ENCODE peak calls at places on chromosomes 1 and 21, in five cellular contexts. Y, Z, O, U and R are unnamed samples.

GRCh38 chr1:19028110-19028509 is 71.6 kb upstream of the IFFO2 start:
- DNase-seq in Y (no peak), Z (no peak), O (no peak), U (no peak), R (no peak)

GRCh38 chr1:24864409-24864808 is 65.7 kb downstream of the RUNX3 start:
- DNase-seq in Y (no peak), Z (no peak), O (no peak), U (no peak), R (no peak)

GRCh38 chr1:32400876-32401631 is 6.8 kb upstream of the BSDC1 start:
- DNase-seq in Y (peak), Z (peak), O (peak), U (peak), R (peak)

GRCh38 chr21:15483138-15483780 is 246.5 kb upstream of the USP25 start:
- DNase-seq in Y (peak), Z (peak), O (peak), U (peak), R (peak)

GRCh38 chr1:178538192-178538916 is 25.4 kb downstream of the TEX35 start:
- DNase-seq in Y (peak), Z (peak), O (peak), U (peak), R (peak)

GRCh38 chr1:179824265-179824664 is 53.3 kb downstream of the TOR1AIP2 start:
- DNase-seq in Y (no peak), Z (no peak), O (no peak), U (no peak), R (no peak)

GRCh38 chr1:6425671-6426070 is 1.1 kb downstream of the ESPN start:
- DNase-seq in Y (no peak), Z (no peak), O (no peak), U (no peak), R (no peak)

GRCh38 chr1:64956733-64957441 is 9.5 kb downstream of the JAK1 start:
- DNase-seq in Y (no peak), Z (no peak), O (no peak), U (no peak), R (no peak)

GRCh38 chr1:109306832-109307362 is at the start of gene MYBPHL:
- DNase-seq in Y (no peak), Z (no peak), O (no peak), U (no peak), R (no peak)

GRCh38 chr1:244381887-244382565 is 69.7 kb downstream of the ADSS2 start:
- DNase-seq in Y (no peak), Z (peak), O (peak), U (no peak), R (peak)

GRCh38 chr1:197774691-197775281 is 494 bp downstream of the DENND1B start:
- DNase-seq in Y (no peak), Z (peak), O (peak), U (peak), R (peak)

GRCh38 chr21:45445369-45445768 is 40.4 kb downstream of the COL18A1 start:
- DNase-seq in Y (no peak), Z (peak), O (no peak), U (no peak), R (no peak)

GRCh38 chr1:6245086-6245868 is 1.3 kb downstream of the HES3 start:
- DNase-seq in Y (peak), Z (peak), O (peak), U (peak), R (peak)

GRCh38 chr1:9874412-9874811 is 35.7 kb downstream of the CTNNBIP1 start:
- DNase-seq in Y (no peak), Z (no peak), O (no peak), U (no peak), R (no peak)

GRCh38 chr1:167765496-167765895 is 43.7 kb downstream of the MPZL1 start:
- DNase-seq in Y (no peak), Z (no peak), O (no peak), U (no peak), R (no peak)

GRCh38 chr1:203682401-203683383 is 56.1 kb downstream of the ATP2B4 start:
- DNase-seq in Y (no peak), Z (no peak), O (no peak), U (no peak), R (no peak)

GRCh38 chr1:208108646-208109330 is 135.4 kb downstream of the PLXNA2 start:
- DNase-seq in Y (no peak), Z (no peak), O (no peak), U (no peak), R (no peak)

GRCh38 chr1:64242895-64243756 is 39.7 kb downstream of the UBE2U start:
- DNase-seq in Y (no peak), Z (peak), O (peak), U (no peak), R (peak)

GRCh38 chr21:33961061-33961460 is 45.5 kb upstream of the ATP5PO start:
- DNase-seq in Y (no peak), Z (no peak), O (no peak), U (no peak), R (no peak)
- TF ChIP-seq CTCF in Y (no peak), Z (no peak), O (no peak), U (no peak), R (no peak)

GRCh38 chr1:58785424-58786058 is 1.7 kb upstream of the JUN start:
- DNase-seq in Y (peak), Z (peak), O (peak), U (peak), R (peak)
- TF ChIP-seq CTCF in Y (peak), Z (no peak), O (no peak), U (no peak), R (peak)

GRCh38 chr21:25639167-25639921 is at the start of gene JAM2:
- DNase-seq in Y (no peak), Z (no peak), O (peak), U (peak), R (no peak)
- TF ChIP-seq CTCF in Y (no peak), Z (no peak), O (no peak), U (peak), R (peak)

GRCh38 chr1:226611301-226611700 is 62.7 kb downstream of the STUM start:
- DNase-seq in Y (no peak), Z (no peak), O (no peak), U (no peak), R (no peak)
- TF ChIP-seq CTCF in Y (no peak), Z (no peak), O (no peak), U (no peak), R (no peak)

DNA sequence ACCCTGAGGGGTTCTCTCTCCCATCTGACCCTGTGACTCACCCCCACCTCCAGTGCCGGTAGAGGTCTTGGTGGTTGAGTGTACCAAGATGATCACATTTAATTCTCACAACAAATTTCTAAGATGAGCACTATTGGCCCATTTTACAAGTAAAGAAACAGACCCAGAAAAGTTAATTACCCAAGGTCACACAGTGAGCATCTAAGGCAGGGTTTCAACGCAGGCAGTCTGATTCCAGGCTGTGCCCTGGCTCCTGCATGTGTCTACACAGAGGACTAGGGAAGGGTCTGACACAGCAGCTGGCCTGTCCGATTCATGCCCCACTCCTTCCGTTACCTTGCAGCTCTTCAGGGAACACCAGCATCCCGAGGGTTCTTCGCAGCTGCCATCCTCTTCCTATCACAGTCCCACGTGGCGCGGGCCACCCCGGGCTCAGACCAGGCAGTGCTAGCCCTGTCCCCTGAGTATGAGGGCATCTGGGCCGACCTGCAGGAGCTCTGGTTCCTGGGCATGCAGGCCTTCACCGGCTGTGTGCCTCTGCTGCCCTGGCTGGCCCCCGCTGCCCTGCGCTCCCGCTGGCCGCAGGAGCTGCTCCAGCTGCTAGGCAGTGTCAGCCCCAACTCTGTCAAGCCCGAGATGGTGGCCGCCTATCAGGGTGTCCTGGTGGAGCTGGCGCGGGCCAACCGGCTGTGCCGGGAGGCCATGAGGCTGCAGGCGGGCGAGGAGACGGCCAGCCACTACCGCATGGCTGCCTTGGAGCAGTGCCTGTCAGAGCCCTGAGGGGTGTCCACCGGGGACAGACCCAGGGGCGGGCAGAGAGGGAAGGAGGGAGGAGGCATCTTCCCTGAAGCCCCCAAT is 7.5 kb downstream of the NCDN start:
- DNase-seq in Y (no peak), Z (no peak), O (no peak), U (no peak), R (no peak)
- TF ChIP-seq CTCF in Y (peak), Z (no peak), O (no peak), U (no peak), R (peak)

DNA sequence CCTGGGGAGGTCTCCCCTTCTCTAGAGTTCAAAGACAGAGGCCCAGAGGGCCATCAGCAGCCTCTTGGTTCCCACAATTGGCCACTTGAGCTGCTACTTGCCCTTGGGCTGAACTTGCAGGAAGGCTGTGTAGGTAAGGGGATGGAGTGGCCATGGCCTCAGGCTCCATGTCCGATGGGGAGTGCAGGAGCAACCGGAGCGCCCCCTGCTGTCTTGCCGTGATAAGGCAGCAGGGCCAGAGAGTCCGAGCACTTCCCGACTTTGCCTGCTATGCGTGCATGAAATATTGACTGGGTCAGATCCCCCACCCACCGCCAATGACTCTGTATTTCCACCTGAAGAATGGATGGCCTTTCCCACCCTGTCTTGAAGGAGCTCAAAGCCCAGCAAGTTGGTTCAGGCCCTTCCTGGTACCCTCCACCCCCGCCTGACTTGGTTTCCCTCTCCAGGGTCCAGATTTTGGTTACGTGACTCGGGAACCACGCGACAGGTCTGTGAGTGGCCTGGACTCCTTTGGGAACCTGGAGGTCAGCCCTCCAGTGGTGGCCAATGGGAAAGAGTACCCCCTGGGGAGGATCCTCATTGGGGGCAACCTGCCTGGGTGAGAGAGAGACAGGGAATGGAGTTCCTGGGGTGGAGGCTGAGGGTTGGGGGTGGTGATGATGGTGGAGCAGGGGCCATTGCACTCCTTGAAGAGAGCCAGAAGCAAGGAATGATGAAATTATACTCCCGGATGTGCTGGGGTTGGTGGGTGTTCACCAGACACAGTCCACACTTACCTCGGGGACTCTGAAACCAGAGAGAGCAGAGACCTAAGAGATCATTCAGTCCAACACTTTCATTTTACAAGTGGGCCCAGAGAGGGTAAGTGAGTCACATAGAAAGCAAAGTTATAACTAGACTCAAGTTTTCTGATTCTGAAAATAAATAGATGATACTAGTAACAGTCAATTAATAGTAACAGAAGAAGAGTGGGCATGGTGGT is 25.6 kb downstream of the PADI3 start:
- DNase-seq in Y (peak), Z (peak), O (peak), U (peak), R (peak)
- TF ChIP-seq CTCF in Y (peak), Z (peak), O (peak), U (peak), R (peak)